ENCODE peak calls at places on chromosome 13, in ten cellular contexts. S, P, T, C, E, L, M, H, V and G are unnamed samples.

GRCh38 chr13:43122706-43123268 is 99.4 kb downstream of the DNAJC15 start:
- DNase-seq in S (no peak), P (no peak), T (no peak), C (no peak), E (no peak), L (no peak), M (no peak), H (no peak), V (no peak), G (peak; percentile 3)

GRCh38 chr13:25654332-25654731 is 282.6 kb downstream of the ATP8A2 start:
- DNase-seq in S (no peak), P (no peak), T (no peak), C (no peak), E (no peak), L (no peak), M (no peak), H (no peak), V (no peak), G (no peak)

GRCh38 chr13:75423383-75423782 is 58.6 kb downstream of the TBC1D4 start:
- DNase-seq in S (no peak), P (no peak), T (no peak), C (no peak), E (no peak), L (no peak), M (no peak), H (no peak), V (no peak), G (no peak)

GRCh38 chr13:43981512-43982301 is 102.0 kb downstream of the LACC1 start:
- DNase-seq in S (no peak), P (no peak), T (no peak), C (no peak), E (no peak), L (no peak), M (no peak), H (no peak), V (no peak), G (peak; percentile 57)

GRCh38 chr13:27969073-27969865 is at the start of gene CDX2:
- DNase-seq in S (peak; percentile 83), P (no peak), T (no peak), C (peak; percentile 24), E (no peak), L (no peak), M (no peak), H (no peak), V (no peak), G (peak; percentile 99)

GRCh38 chr13:98327326-98328314 is 150.6 kb upstream of the RNF113B start:
- DNase-seq in S (peak; percentile 83), P (no peak), T (no peak), C (no peak), E (no peak), L (no peak), M (peak; percentile 78), H (no peak), V (no peak), G (no peak)

GRCh38 chr13:34391071-34391470 is 551.0 kb upstream of the NBEA start:
- DNase-seq in S (no peak), P (no peak), T (no peak), C (no peak), E (no peak), L (no peak), M (peak; percentile 5), H (no peak), V (no peak), G (no peak)

GRCh38 chr13:32940601-32941000 is 75.6 kb upstream of the KL start:
- DNase-seq in S (no peak), P (no peak), T (no peak), C (no peak), E (no peak), L (no peak), M (peak; percentile 56), H (no peak), V (no peak), G (no peak)

GRCh38 chr13:109105899-109106298 is 476.5 kb downstream of the MYO16 start:
- DNase-seq in S (no peak), P (no peak), T (no peak), C (no peak), E (no peak), L (no peak), M (peak; percentile 52), H (no peak), V (no peak), G (no peak)

GRCh38 chr13:78309497-78310180 is 293.7 kb downstream of the POU4F1 start:
- DNase-seq in S (no peak), P (no peak), T (no peak), C (no peak), E (no peak), L (no peak), M (no peak), H (no peak), V (no peak), G (peak; percentile 7)

GRCh38 chr13:99307648-99308339 is 595 bp upstream of the GPR183 start:
- DNase-seq in S (no peak), P (no peak), T (peak; percentile 69), C (no peak), E (no peak), L (no peak), M (peak; percentile 83), H (no peak), V (no peak), G (no peak)

GRCh38 chr13:73088332-73088935 is 29.6 kb downstream of the KLF5 start:
- DNase-seq in S (no peak), P (no peak), T (no peak), C (no peak), E (no peak), L (no peak), M (no peak), H (no peak), V (no peak), G (no peak)

GRCh38 chr13:21583496-21583895 is 20.5 kb downstream of the MICU2 start:
- DNase-seq in S (no peak), P (no peak), T (no peak), C (no peak), E (no peak), L (no peak), M (peak; percentile 66), H (no peak), V (no peak), G (no peak)

GRCh38 chr13:45199716-45200115 is 1.1 kb downstream of the KCTD4 start:
- DNase-seq in S (no peak), P (no peak), T (no peak), C (no peak), E (no peak), L (no peak), M (no peak), H (no peak), V (no peak), G (no peak)

GRCh38 chr13:79393564-79394249 is 12.3 kb downstream of the RBM26 start:
- DNase-seq in S (peak; percentile 83), P (no peak), T (no peak), C (peak; percentile 80), E (peak; percentile 40), L (no peak), M (no peak), H (no peak), V (no peak), G (peak; percentile 24)

GRCh38 chr13:113445791-113446487 is 7.3 kb downstream of the ADPRHL1 start:
- DNase-seq in S (no peak), P (no peak), T (no peak), C (no peak), E (no peak), L (no peak), M (no peak), H (no peak), V (peak; percentile 91), G (no peak)

GRCh38 chr13:113447596-113447995 is 5.7 kb downstream of the ADPRHL1 start:
- DNase-seq in S (no peak), P (no peak), T (no peak), C (no peak), E (no peak), L (no peak), M (no peak), H (no peak), V (no peak), G (no peak)

GRCh38 chr13:113443991-113444390 is 9.3 kb downstream of the ADPRHL1 start:
- DNase-seq in S (no peak), P (no peak), T (no peak), C (no peak), E (no peak), L (no peak), M (no peak), H (no peak), V (no peak), G (no peak)

GRCh38 chr13:113448545-113448884 is 4.8 kb downstream of the ADPRHL1 start:
- DNase-seq in S (no peak), P (no peak), T (no peak), C (peak; percentile 70), E (no peak), L (no peak), M (no peak), H (peak; percentile 63), V (no peak), G (peak; percentile 65)

GRCh38 chr13:113446488-113446854 is 6.8 kb downstream of the ADPRHL1 start:
- DNase-seq in S (no peak), P (no peak), T (no peak), C (no peak), E (no peak), L (no peak), M (no peak), H (no peak), V (no peak), G (no peak)
- H3K4me3 ChIP-seq in S (no peak overlapping the region), P (no peak overlapping the region), T (no peak overlapping the region), C (no peak overlapping the region), E (no peak overlapping the region), L (no peak overlapping the region), M (no peak overlapping the region), H (no peak overlapping the region), V (peak overlapping the region; percentile 10), G (no peak overlapping the region)

GRCh38 chr13:110517505-110518149 is 43.9 kb downstream of the RAB20 start:
- DNase-seq in S (no peak), P (no peak), T (no peak), C (no peak), E (no peak), L (no peak), M (no peak), H (no peak), V (no peak), G (peak; percentile 95)
- H3K36me3 ChIP-seq in S (no peaks in the 10 kb centered on the region), P (no peaks in the 10 kb centered on the region), T (no peaks in the 10 kb centered on the region), C (peaks cover 41% of the 10 kb centered on the region), E (no peaks in the 10 kb centered on the region), L (peaks cover 16% of the 10 kb centered on the region), M (peaks cover 25% of the 10 kb centered on the region), H (no peaks in the 10 kb centered on the region), V (no peaks in the 10 kb centered on the region), G (no peaks in the 10 kb centered on the region)

GRCh38 chr13:40648040-40648439 is 18.4 kb downstream of the FOXO1 start:
- DNase-seq in S (no peak), P (no peak), T (no peak), C (no peak), E (no peak), L (no peak), M (no peak), H (no peak), V (no peak), G (peak; percentile 74)
- H3K4me1 ChIP-seq in S (peaks cover 45% of the 10 kb centered on the region), P (peaks cover 4% of the 10 kb centered on the region), T (peaks cover 78% of the 10 kb centered on the region), C (peaks cover 25% of the 10 kb centered on the region), E (peaks cover 97% of the 10 kb centered on the region), L (no peaks in the 10 kb centered on the region), M (no peaks in the 10 kb centered on the region), H (peaks cover 17% of the 10 kb centered on the region), V (no peaks in the 10 kb centered on the region), G (peaks cover 39% of the 10 kb centered on the region)

GRCh38 chr13:102395174-102395573 is 6.7 kb downstream of the FGF14 start:
- DNase-seq in S (no peak), P (no peak), T (no peak), C (no peak), E (no peak), L (no peak), M (no peak), H (no peak), V (no peak), G (no peak)
- H3K4me3 ChIP-seq in S (no peak overlapping the region), P (peak overlapping the region; percentile 62), T (peak overlapping the region; percentile 96), C (peak overlapping the region; percentile 77), E (no peak overlapping the region), L (peak overlapping the region; percentile 89), M (no peak overlapping the region), H (no peak overlapping the region), V (no peak overlapping the region), G (no peak overlapping the region)